ENCODE peak calls at places on chromosomes 11 and 22, in five cellular contexts. T is Right ventricle myocardium inferior, A is T-helper 2 cell, U is NCI-H1092, S is globus pallidus. Q is an unnamed sample.

GRCh38 chr22:39439170-39439569 is 17.6 kb upstream of the MGAT3 start:
- DNase-seq in T (no peak), A (no peak), S (no peak), U (no peak), Q (no peak)

GRCh38 chr11:109016724-109017123 is 351.9 kb downstream of the DDX10 start:
- DNase-seq in S (no peak), U (no peak), A (no peak), T (no peak), Q (no peak)

GRCh38 chr11:111938687-111939160 is 1.6 kb downstream of the DIXDC1 start:
- DNase-seq in T (no peak), S (no peak), U (no peak), A (peak), Q (peak)

GRCh38 chr22:16925407-16925966 is 82.5 kb downstream of the GAB4 start:
- DNase-seq in A (no peak), S (no peak), T (no peak), U (no peak), Q (no peak)

GRCh38 chr22:48607901-48608650 is 1219.6 kb downstream of the BRD1 start:
- DNase-seq in U (no peak), A (no peak), T (no peak), S (no peak), Q (no peak)

GRCh38 chr11:10862446-10862845 is 4.6 kb upstream of the ZBED5 start:
- DNase-seq in T (no peak), U (no peak), S (no peak), A (no peak), Q (no peak)

GRCh38 chr22:40383905-40384304 is 13.5 kb downstream of the SGSM3 start:
- DNase-seq in U (no peak), A (no peak), S (no peak), T (no peak), Q (no peak)

GRCh38 chr11:9571766-9572120 is 1.7 kb upstream of the WEE1 start:
- DNase-seq in S (no peak), A (no peak), T (no peak), U (no peak), Q (no peak)

GRCh38 chr22:48945621-48946458 is 881.8 kb downstream of the BRD1 start:
- DNase-seq in U (no peak), A (no peak), T (no peak), S (no peak), Q (no peak)

GRCh38 chr11:57321388-57321995 is 3.3 kb downstream of the TNKS1BP1 start:
- DNase-seq in U (no peak), S (no peak), A (no peak), T (no peak), Q (no peak)

GRCh38 chr11:124394408-124394807 is 4.4 kb downstream of the OR8B3 start:
- DNase-seq in T (no peak), S (no peak), U (no peak), A (no peak), Q (no peak)

GRCh38 chr11:62844154-62844553 is 4.8 kb upstream of the WDR74 start:
- DNase-seq in T (no peak), U (no peak), S (no peak), A (no peak), Q (no peak)

GRCh38 chr11:19946681-19947080 is 213.6 kb downstream of the DBX1 start:
- DNase-seq in A (no peak), S (no peak), U (no peak), T (no peak), Q (no peak)

GRCh38 chr11:110984147-110984546 is 261.4 kb upstream of the POU2AF2 start:
- DNase-seq in T (no peak), S (no peak), U (no peak), A (no peak), Q (no peak)

GRCh38 chr11:118928870-118929495 is 3.3 kb upstream of the BCL9L start:
- DNase-seq in A (no peak), T (peak), S (peak), U (peak), Q (no peak)

GRCh38 chr11:95534809-95535208 is 254.8 kb downstream of the FAM76B start:
- DNase-seq in S (no peak), A (no peak), T (no peak), U (no peak), Q (no peak)

GRCh38 chr11:62013266-62014157 is 46.1 kb upstream of the FTH1 start:
- DNase-seq in U (no peak), S (no peak), A (no peak), T (no peak), Q (no peak)

GRCh38 chr11:84795698-84796097 is 831.4 kb downstream of the DLG2 start:
- DNase-seq in A (no peak), T (peak), U (no peak), S (no peak), Q (no peak)

GRCh38 chr11:129323896-129324522 is 51.6 kb upstream of the BARX2 start:
- DNase-seq in S (peak), U (no peak), T (no peak), A (no peak), Q (no peak)

GRCh38 chr11:60844045-60844869 is 2.3 kb downstream of the CCDC86 start:
- DNase-seq in A (no peak), U (no peak), T (no peak), S (no peak), Q (no peak)

GRCh38 chr11:74321487-74322188 is 10.2 kb upstream of the P4HA3 start:
- DNase-seq in U (peak), S (no peak), T (no peak), A (no peak), Q (no peak)

Q was measured in CD8-positive, alpha-beta memory T cell.